ENCODE peak calls at places on chromosomes 3 and 15, in seven cellular contexts. E, U, N, B, G, L and F are unnamed samples.

GRCh38 chr3:156760333-156760732 is 65.8 kb upstream of the LEKR1 start:
- DNase-seq in E (no peak), U (no peak), N (no peak), B (no peak), G (no peak), L (no peak), F (no peak)

GRCh38 chr3:47433796-47434195 is 41.9 kb downstream of the SCAP start:
- DNase-seq in E (no peak), U (no peak), N (no peak), B (no peak), G (no peak), L (no peak), F (no peak)

GRCh38 chr15:81133782-81134461 is at the start of gene CFAP161:
- DNase-seq in E (peak; percentile 40), U (peak; percentile 81), N (peak; percentile 42), B (peak; percentile 77), G (peak; percentile 89), L (no peak), F (no peak)

GRCh38 chr15:34588046-34588674 is 4.7 kb upstream of the GOLGA8B start:
- DNase-seq in E (peak; percentile 94), U (peak; percentile 66), N (peak; percentile 77), B (peak; percentile 85), G (no peak), L (peak; percentile 24), F (peak; percentile 55)

GRCh38 chr3:8446845-8447244 is 54.8 kb upstream of the LMCD1 start:
- DNase-seq in E (peak; percentile 61), U (no peak), N (no peak), B (no peak), G (no peak), L (no peak), F (no peak)

GRCh38 chr15:70777156-70777926 is 14.0 kb upstream of the UACA start:
- DNase-seq in E (no peak), U (no peak), N (no peak), B (no peak), G (no peak), L (no peak), F (no peak)

GRCh38 chr3:196108075-196108743 is 26.3 kb upstream of the TFRC start:
- DNase-seq in E (no peak), U (no peak), N (no peak), B (no peak), G (no peak), L (no peak), F (no peak)

GRCh38 chr3:56001537-56001936 is 466.7 kb downstream of the ERC2 start:
- DNase-seq in E (no peak), U (no peak), N (no peak), B (no peak), G (no peak), L (no peak), F (no peak)

GRCh38 chr3:72177075-72178050 is 392.4 kb upstream of the PROK2 start:
- DNase-seq in E (no peak), U (peak; percentile 84), N (no peak), B (peak; percentile 76), G (no peak), L (peak; percentile 27), F (no peak)

GRCh38 chr15:98292442-98293240 is 332.1 kb downstream of the ARRDC4 start:
- DNase-seq in E (peak; percentile 56), U (no peak), N (peak; percentile 21), B (peak; percentile 2), G (peak; percentile 85), L (no peak), F (peak; percentile 17)

GRCh38 chr3:184584001-184584891 is 22.7 kb downstream of the EPHB3 start:
- DNase-seq in E (no peak), U (no peak), N (no peak), B (no peak), G (no peak), L (no peak), F (no peak)

GRCh38 chr15:70974004-70974832 is 81.6 kb downstream of the LRRC49 start:
- DNase-seq in E (peak; percentile 70), U (no peak), N (peak; percentile 45), B (peak; percentile 81), G (no peak), L (no peak), F (no peak)

GRCh38 chr15:71440479-71441071 is 325.3 kb downstream of the THSD4 start:
- DNase-seq in E (peak; percentile 86), U (no peak), N (peak; percentile 68), B (peak; percentile 84), G (no peak), L (no peak), F (no peak)

GRCh38 chr15:93333826-93334225 is 244.8 kb upstream of the RGMA start:
- DNase-seq in E (no peak), U (no peak), N (no peak), B (no peak), G (no peak), L (no peak), F (no peak)

GRCh38 chr15:57319919-57320542 is 56.3 kb upstream of the CGNL1 start:
- DNase-seq in E (no peak), U (no peak), N (no peak), B (no peak), G (no peak), L (no peak), F (no peak)

GRCh38 chr15:101093959-101094358 is 157.9 kb downstream of the CHSY1 start:
- DNase-seq in E (no peak), U (no peak), N (no peak), B (no peak), G (no peak), L (no peak), F (no peak)

GRCh38 chr3:115324056-115324455 is 177.0 kb upstream of the ZBTB20 start:
- DNase-seq in E (no peak), U (no peak), N (no peak), B (no peak), G (no peak), L (no peak), F (no peak)